ENCODE peak calls at places on chromosomes 7 and 10, in four cellular contexts. One of them, this sample, is unnamed. For H3K4me1, the result is how much of the 10 kb centered on the place peaks cover.

GRCh38 chr7:135121868-135122267 is 26.0 kb upstream of the TMEM140 start:
- DNase-seq in K562: no peak
- DNase-seq in MM.1S: no peak
- DNase-seq in GM23338: no peak
- DNase-seq in this sample: no peak

GRCh38 chr7:33869176-33869575 is 36.2 kb upstream of the BMPER start:
- DNase-seq in K562: no peak
- DNase-seq in MM.1S: no peak
- DNase-seq in GM23338: no peak
- DNase-seq in this sample: no peak

GRCh38 chr7:23067271-23067670 is 38.3 kb upstream of the KLHL7 start:
- DNase-seq in K562: no peak
- DNase-seq in MM.1S: no peak
- DNase-seq in GM23338: no peak
- DNase-seq in this sample: no peak

GRCh38 chr7:40148671-40149070 is 13.9 kb downstream of the SUGCT start:
- DNase-seq in K562: no peak
- DNase-seq in MM.1S: no peak
- DNase-seq in GM23338: peak
- DNase-seq in this sample: no peak

GRCh38 chr7:148706368-148706767 is 7.7 kb downstream of the CUL1 start:
- DNase-seq in K562: no peak
- DNase-seq in MM.1S: no peak
- DNase-seq in GM23338: no peak
- DNase-seq in this sample: no peak

GRCh38 chr10:3975016-3975415 is 190.0 kb upstream of the KLF6 start:
- DNase-seq in K562: no peak
- DNase-seq in MM.1S: no peak
- DNase-seq in GM23338: no peak
- DNase-seq in this sample: no peak

GRCh38 chr7:22137026-22137425 is 191.3 kb upstream of the CDCA7L start:
- DNase-seq in K562: no peak
- DNase-seq in MM.1S: no peak
- DNase-seq in GM23338: no peak
- DNase-seq in this sample: no peak

GRCh38 chr10:97197030-97197500 is 11.3 kb upstream of the SLIT1 start:
- DNase-seq in K562: no peak
- DNase-seq in MM.1S: no peak
- DNase-seq in GM23338: no peak
- DNase-seq in this sample: no peak

GRCh38 chr10:47404446-47404845 is 20.4 kb upstream of the ZNF488 start:
- DNase-seq in K562: no peak
- DNase-seq in MM.1S: no peak
- DNase-seq in GM23338: peak
- DNase-seq in this sample: no peak

DNA sequence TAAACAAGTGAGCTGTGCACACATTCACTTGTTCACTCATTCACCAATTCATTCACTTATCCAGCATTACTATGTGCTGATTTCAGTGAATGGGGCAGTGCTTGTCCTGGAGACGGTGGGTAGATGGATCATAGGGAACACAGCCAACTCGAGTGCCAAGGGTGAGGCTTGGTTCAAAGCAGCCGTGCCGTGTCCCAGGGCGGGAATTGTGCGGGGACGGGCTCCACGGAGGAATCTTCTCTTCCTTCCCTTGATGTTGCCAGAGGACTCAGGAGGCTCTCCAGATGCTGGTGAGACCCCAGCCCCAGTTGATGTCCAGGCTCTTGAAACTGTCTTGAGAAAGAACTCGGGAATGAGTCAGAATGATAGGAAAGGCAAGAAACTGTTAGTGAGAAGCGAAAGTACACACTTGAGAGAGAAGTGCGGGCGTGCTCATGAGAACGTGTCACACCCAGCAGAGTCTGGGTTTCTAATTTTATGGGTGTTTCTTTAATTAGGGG is 3.0 kb downstream of the SH2D4B start:
- DNase-seq in K562: no peak
- DNase-seq in MM.1S: no peak
- DNase-seq in GM23338: no peak
- DNase-seq in this sample: no peak
- H3K4me2 ChIP-seq in K562: peak
- H3K4me2 ChIP-seq in MM.1S: no peak
- H3K4me2 ChIP-seq in GM23338: no peak
- H3K4me2 ChIP-seq in this sample: peak

DNA sequence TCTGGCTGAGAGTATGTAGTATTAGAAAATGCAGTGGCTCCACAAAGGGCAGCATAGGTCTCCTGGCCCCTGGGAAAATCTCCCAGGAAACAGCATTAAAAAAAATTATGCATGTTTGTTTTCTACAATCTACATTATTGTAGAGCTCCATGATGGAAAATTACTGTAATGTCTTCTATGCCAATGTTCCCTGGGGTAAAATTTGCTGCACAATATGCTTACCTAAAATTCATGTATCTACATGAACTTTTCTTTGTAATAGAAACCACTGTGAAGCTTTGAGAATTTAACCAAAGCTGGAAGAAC is 84.8 kb downstream of the SEMA3C start:
- DNase-seq in K562: no peak
- DNase-seq in MM.1S: no peak
- DNase-seq in GM23338: no peak
- DNase-seq in this sample: no peak
- H3K4me1 ChIP-seq in K562: under half
- H3K4me1 ChIP-seq in MM.1S: under half
- H3K4me1 ChIP-seq in GM23338: under half
- H3K4me1 ChIP-seq in this sample: under half

GRCh38 chr7:153432056-153432455 is 620.1 kb upstream of the DPP6 start:
- DNase-seq in K562: no peak
- DNase-seq in MM.1S: no peak
- DNase-seq in GM23338: peak
- DNase-seq in this sample: no peak

GRCh38 chr7:153430931-153431330 is 621.3 kb upstream of the DPP6 start:
- DNase-seq in K562: no peak
- DNase-seq in MM.1S: no peak
- DNase-seq in GM23338: peak
- DNase-seq in this sample: no peak

GRCh38 chr7:153433223-153433622 is 619.0 kb upstream of the DPP6 start:
- DNase-seq in K562: no peak
- DNase-seq in MM.1S: no peak
- DNase-seq in GM23338: no peak
- DNase-seq in this sample: no peak
- H3K4me2 ChIP-seq in K562: peak
- H3K4me2 ChIP-seq in MM.1S: no peak
- H3K4me2 ChIP-seq in GM23338: no peak
- H3K4me2 ChIP-seq in this sample: no peak

GRCh38 chr10:79093658-79094411 is 25.1 kb downstream of the ZMIZ1 start:
- DNase-seq in K562: no peak
- DNase-seq in MM.1S: no peak
- DNase-seq in GM23338: peak
- DNase-seq in this sample: peak
- H3K4me1 ChIP-seq in K562: half or more
- H3K4me1 ChIP-seq in MM.1S: under half
- H3K4me1 ChIP-seq in GM23338: under half
- H3K4me1 ChIP-seq in this sample: half or more

DNA sequence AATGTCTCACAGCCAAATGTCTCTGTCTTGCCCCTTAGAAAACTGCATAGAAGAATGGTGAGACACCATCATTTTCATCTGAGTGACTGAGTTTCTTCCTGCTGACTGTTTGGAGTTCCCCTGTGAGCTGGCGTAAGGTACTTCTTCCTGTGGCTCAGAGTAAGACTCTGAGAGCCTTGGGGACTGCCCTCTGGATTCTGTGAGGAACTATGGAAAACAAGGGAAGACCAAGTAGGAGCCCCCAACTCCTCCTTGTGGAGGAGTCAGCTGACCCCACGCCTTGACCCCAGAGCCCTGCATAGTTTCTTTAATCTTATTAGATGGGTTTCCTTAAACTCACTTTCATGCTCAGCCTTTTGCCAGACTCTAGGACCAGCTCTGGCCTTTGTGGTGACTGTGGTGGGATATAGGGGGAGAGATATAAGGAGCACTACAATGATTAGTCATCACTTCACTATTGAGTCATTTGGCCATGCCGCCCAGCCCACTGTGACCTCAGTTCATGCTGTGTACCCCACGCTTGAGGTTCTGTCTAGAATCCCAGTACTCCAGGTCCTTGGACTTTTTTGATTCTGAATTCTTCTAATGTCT is 51.8 kb upstream of the FAM133B start:
- DNase-seq in K562: no peak
- DNase-seq in MM.1S: no peak
- DNase-seq in GM23338: no peak
- DNase-seq in this sample: no peak
- H3K4me2 ChIP-seq in K562: no peak
- H3K4me2 ChIP-seq in MM.1S: no peak
- H3K4me2 ChIP-seq in GM23338: no peak
- H3K4me2 ChIP-seq in this sample: no peak

GRCh38 chr10:71836594-71836970 is 14.5 kb downstream of the PSAP start:
- DNase-seq in K562: no peak
- DNase-seq in MM.1S: no peak
- DNase-seq in GM23338: no peak
- DNase-seq in this sample: peak
- H3K4me1 ChIP-seq in K562: under half
- H3K4me1 ChIP-seq in MM.1S: under half
- H3K4me1 ChIP-seq in GM23338: under half
- H3K4me1 ChIP-seq in this sample: half or more

This sample was measured in OCI-LY7.